ENCODE peak calls at places on chromosomes 16 and 17, in eight cellular contexts. W is H9, H is psoas muscle, S is heart right ventricle, Z is AG04450, G is cardiac muscle cell, X is keratinocyte, B is GM23248. C is an unnamed sample.

GRCh38 chr16:78647019-78647418 is 547.6 kb downstream of the WWOX start:
- DNase-seq in W (no peak), H (no peak), S (peak; percentile 39), Z (no peak), G (no peak), X (no peak), B (no peak), C (no peak)

GRCh38 chr17:50614471-50615051 is 20.1 kb upstream of the ABCC3 start:
- DNase-seq in W (no peak), H (no peak), S (no peak), Z (no peak), G (no peak), X (no peak), B (no peak), C (no peak)

GRCh38 chr17:74340470-74341023 is 14.5 kb downstream of the KIF19 start:
- DNase-seq in W (no peak), H (no peak), S (no peak), Z (no peak), G (no peak), X (no peak), B (no peak), C (no peak)

GRCh38 chr16:53372942-53373871 is 61.1 kb upstream of the RBL2 start:
- DNase-seq in W (peak; percentile 60), H (no peak), S (peak; percentile 7), Z (no peak), G (peak; percentile 37), X (no peak), B (no peak), C (peak; percentile 55)

GRCh38 chr16:47731252-47731651 is 270.1 kb downstream of the PHKB start:
- DNase-seq in W (no peak), H (no peak), S (no peak), Z (peak; percentile 97), G (no peak), X (peak; percentile 66), B (peak; percentile 85), C (no peak)

GRCh38 chr17:37824534-37825485 is 80.0 kb upstream of the HNF1B start:
- DNase-seq in W (peak; percentile 84), H (no peak), S (no peak), Z (peak; percentile 61), G (peak; percentile 13), X (peak; percentile 89), B (peak; percentile 67), C (no peak)

GRCh38 chr17:79824234-79824633 is 15.0 kb downstream of the CBX4 start:
- DNase-seq in W (no peak), H (no peak), S (no peak), Z (no peak), G (no peak), X (no peak), B (no peak), C (no peak)

GRCh38 chr16:49608095-49608494 is 234.5 kb downstream of the C16orf78 start:
- DNase-seq in W (peak; percentile 45), H (no peak), S (no peak), Z (no peak), G (peak; percentile 46), X (no peak), B (no peak), C (no peak)

GRCh38 chr16:2042171-2042570 is 5.5 kb downstream of the NTHL1 start:
- DNase-seq in W (no peak), H (no peak), S (peak; percentile 65), Z (no peak), G (peak; percentile 85), X (no peak), B (no peak), C (no peak)

GRCh38 chr16:2929693-2930092 is 18.0 kb downstream of the FLYWCH1 start:
- DNase-seq in W (no peak), H (no peak), S (no peak), Z (no peak), G (no peak), X (no peak), B (no peak), C (no peak)

DNA sequence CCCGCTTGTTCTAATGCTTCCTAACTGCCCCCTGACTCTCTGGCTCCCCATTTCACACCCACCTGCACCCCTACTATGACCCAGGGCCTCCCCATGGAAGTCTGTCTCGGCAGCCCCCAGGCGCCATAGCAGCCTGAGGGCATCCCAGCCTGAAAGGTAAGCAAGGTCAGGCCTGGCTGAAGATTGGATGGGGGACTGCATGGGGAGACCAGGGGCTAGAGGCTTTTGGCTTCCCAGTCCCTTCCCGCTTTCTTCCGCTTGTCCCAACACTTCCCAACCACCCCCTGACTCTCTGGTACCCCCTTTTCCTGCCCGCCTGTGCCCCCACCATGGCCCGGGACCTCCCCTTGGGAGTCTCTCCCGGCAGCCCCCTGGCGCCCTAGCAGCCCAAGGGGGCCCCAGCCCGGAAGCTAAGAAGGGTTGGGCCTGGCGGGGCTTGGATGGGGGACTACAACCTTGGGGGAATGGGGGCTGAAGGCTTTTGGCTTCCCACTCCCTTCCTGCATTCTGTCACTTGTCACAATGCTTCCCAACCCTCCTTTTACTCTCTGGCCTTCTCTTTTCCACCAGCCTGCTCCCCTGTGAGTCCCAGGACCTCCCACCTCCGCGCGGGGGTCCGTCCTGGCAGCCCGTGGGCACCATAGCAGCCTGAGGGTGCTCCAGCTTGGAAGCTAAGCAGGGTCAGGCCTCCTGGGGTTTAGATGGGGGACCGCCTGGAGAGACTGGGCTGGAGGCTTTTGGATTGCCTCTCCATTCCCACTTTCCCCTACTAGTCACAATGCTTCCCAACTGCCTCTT is 2288.4 kb downstream of the TP53TG3F start:
- DNase-seq in W (no peak), H (no peak), S (no peak), Z (no peak), G (no peak), X (no peak), B (no peak), C (no peak)
- H3K9me3 ChIP-seq in W (peaks cover 98% of the 10 kb centered on the region), H (no peaks in the 10 kb centered on the region), S (no peaks in the 10 kb centered on the region), Z (peaks cover 81% of the 10 kb centered on the region), G (no peaks in the 10 kb centered on the region), X (peaks cover 3% of the 10 kb centered on the region), B (no peaks in the 10 kb centered on the region), C (no peaks in the 10 kb centered on the region)

GRCh38 chr17:49570540-49571242 is 5.0 kb upstream of the NXPH3 start:
- DNase-seq in W (peak; percentile 38), H (peak; percentile 34), S (no peak), Z (no peak), G (no peak), X (no peak), B (no peak), C (no peak)
- H3K9me3 ChIP-seq in W (no peaks in the 10 kb centered on the region), H (no peaks in the 10 kb centered on the region), S (no peaks in the 10 kb centered on the region), Z (no peaks in the 10 kb centered on the region), G (no peaks in the 10 kb centered on the region), X (no peaks in the 10 kb centered on the region), B (no peaks in the 10 kb centered on the region), C (no peaks in the 10 kb centered on the region)

GRCh38 chr17:34364741-34365140 is 1.7 kb upstream of the CCL1 start:
- DNase-seq in W (peak; percentile 13), H (no peak), S (no peak), Z (no peak), G (no peak), X (no peak), B (no peak), C (no peak)

GRCh38 chr17:34358631-34359030 is 2.4 kb downstream of the CCL13 start:
- DNase-seq in W (no peak), H (no peak), S (no peak), Z (no peak), G (no peak), X (no peak), B (no peak), C (no peak)

GRCh38 chr17:34360571-34360970 is 2.5 kb downstream of the CCL1 start:
- DNase-seq in W (no peak), H (no peak), S (no peak), Z (no peak), G (no peak), X (no peak), B (no peak), C (no peak)

GRCh38 chr17:34363183-34363661 is at the start of gene CCL1:
- DNase-seq in W (no peak), H (no peak), S (no peak), Z (no peak), G (no peak), X (no peak), B (no peak), C (no peak)

GRCh38 chr17:34361478-34362061 is 1.5 kb downstream of the CCL1 start:
- DNase-seq in W (peak; percentile 98), H (peak; percentile 90), S (peak; percentile 90), Z (peak; percentile 72), G (peak; percentile 92), X (peak; percentile 48), B (peak; percentile 90), C (no peak)
- H3K9me3 ChIP-seq in W (no peaks in the 10 kb centered on the region), H (no peaks in the 10 kb centered on the region), S (no peaks in the 10 kb centered on the region), Z (no peaks in the 10 kb centered on the region), G (no peaks in the 10 kb centered on the region), X (no peaks in the 10 kb centered on the region), B (no peaks in the 10 kb centered on the region), C (no peaks in the 10 kb centered on the region)

DNA sequence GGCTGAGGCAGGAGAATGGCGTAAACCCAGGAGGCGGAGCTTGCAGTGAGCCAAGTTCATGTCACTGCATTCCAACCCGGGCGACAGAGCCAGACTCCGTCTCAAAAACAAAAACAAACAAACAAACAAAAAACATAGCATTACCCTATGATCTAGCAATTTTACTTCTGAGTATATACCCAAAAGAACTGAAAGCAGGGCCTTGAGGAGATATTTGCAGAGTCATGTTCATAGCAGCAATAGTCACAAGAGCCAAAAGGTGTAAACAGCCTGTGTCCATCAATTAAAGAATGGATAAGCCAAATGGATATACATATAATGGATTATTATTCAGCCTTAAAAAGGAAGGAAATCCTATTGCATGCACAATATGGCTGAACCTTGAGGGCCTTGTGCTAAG is 63.1 kb downstream of the TOM1L2 start:
- DNase-seq in W (no peak), H (no peak), S (no peak), Z (no peak), G (no peak), X (no peak), B (no peak), C (no peak)
- H3K9me3 ChIP-seq in W (no peaks in the 10 kb centered on the region), H (no peaks in the 10 kb centered on the region), S (no peaks in the 10 kb centered on the region), Z (no peaks in the 10 kb centered on the region), G (no peaks in the 10 kb centered on the region), X (no peaks in the 10 kb centered on the region), B (no peaks in the 10 kb centered on the region), C (no peaks in the 10 kb centered on the region)

GRCh38 chr16:35691057-35691456 is 2231.6 kb downstream of the TP53TG3F start:
- DNase-seq in W (no peak), H (no peak), S (no peak), Z (no peak), G (no peak), X (no peak), B (no peak), C (no peak)

GRCh38 chr16:35687781-35688180 is 2228.4 kb downstream of the TP53TG3F start:
- DNase-seq in W (no peak), H (no peak), S (no peak), Z (no peak), G (no peak), X (no peak), B (no peak), C (no peak)

GRCh38 chr16:35687071-35687470 is 2227.7 kb downstream of the TP53TG3F start:
- DNase-seq in W (no peak), H (no peak), S (no peak), Z (no peak), G (no peak), X (no peak), B (no peak), C (no peak)

GRCh38 chr16:35690413-35690812 is 2231.0 kb downstream of the TP53TG3F start:
- DNase-seq in W (no peak), H (no peak), S (no peak), Z (no peak), G (no peak), X (no peak), B (no peak), C (no peak)

DNA sequence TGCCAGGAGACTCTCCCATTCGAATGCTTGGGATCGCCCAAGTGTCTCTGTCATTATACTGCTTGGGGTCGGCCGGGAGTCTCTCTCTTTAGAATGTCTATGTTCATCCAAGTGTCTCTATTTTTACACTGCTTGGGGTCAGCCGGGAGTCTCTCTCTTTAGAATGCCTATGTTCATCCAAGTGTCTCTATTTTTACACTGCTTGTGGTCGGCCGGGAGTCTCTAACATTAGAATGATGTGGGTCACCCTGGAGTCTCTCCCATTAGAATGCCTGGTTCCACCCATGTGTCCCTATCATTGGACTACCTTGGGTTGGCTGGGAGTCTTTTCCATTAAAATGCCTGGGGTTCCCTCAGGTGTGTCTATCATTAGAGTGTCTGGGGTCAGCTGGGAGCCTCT is 2230.4 kb downstream of the TP53TG3F start:
- DNase-seq in W (no peak), H (no peak), S (no peak), Z (no peak), G (no peak), X (no peak), B (no peak), C (no peak)
- H3K9me3 ChIP-seq in W (peaks cover 94% of the 10 kb centered on the region), H (peaks cover 3% of the 10 kb centered on the region), S (peaks cover 17% of the 10 kb centered on the region), Z (peaks cover 55% of the 10 kb centered on the region), G (no peaks in the 10 kb centered on the region), X (no peaks in the 10 kb centered on the region), B (no peaks in the 10 kb centered on the region), C (peaks cover 5% of the 10 kb centered on the region)